ENCODE peak calls at places on chromosomes 12 and 14, in four cellular contexts. J, H, C and D are unnamed samples. For H3K4me1, the result is how much of the 10 kb centered on the place peaks cover.

GRCh38 chr14:67332468-67332867 is 27.1 kb downstream of the ATP6V1D start:
- DNase-seq in J (no peak), H (no peak), C (no peak), D (no peak)

GRCh38 chr14:89254201-89254919 is 162.7 kb downstream of the FOXN3 start:
- DNase-seq in J (no peak), H (no peak), C (no peak), D (no peak)

GRCh38 chr14:67188326-67188725 is 914 bp upstream of the GARIN2 start:
- DNase-seq in J (no peak), H (no peak), C (no peak), D (no peak)

GRCh38 chr14:89899917-89900680 is 54.4 kb downstream of the EFCAB11 start:
- DNase-seq in J (no peak), H (peak), C (no peak), D (no peak)

GRCh38 chr14:24113379-24113800 is 1.2 kb upstream of the DCAF11 start:
- DNase-seq in J (no peak), H (no peak), C (no peak), D (no peak)

GRCh38 chr14:58428011-58428807 is 690 bp downstream of the KIAA0586 start:
- DNase-seq in J (no peak), H (peak), C (no peak), D (peak)

GRCh38 chr12:103310871-103311270 is 184.9 kb downstream of the C12orf42 start:
- DNase-seq in J (no peak), H (no peak), C (no peak), D (no peak)

GRCh38 chr14:28759658-28760313 is 6.8 kb upstream of the FOXG1 start:
- DNase-seq in J (no peak), H (no peak), C (no peak), D (no peak)

GRCh38 chr14:71056168-71056567 is 148.9 kb downstream of the PCNX1 start:
- DNase-seq in J (no peak), H (no peak), C (no peak), D (no peak)

GRCh38 chr12:1845010-1845409 is 24.6 kb downstream of the LRTM2 start:
- DNase-seq in J (no peak), H (no peak), C (no peak), D (no peak)

GRCh38 chr12:109927622-109928021 is 27.5 kb downstream of the TCHP start:
- DNase-seq in J (no peak), H (peak), C (no peak), D (peak)

GRCh38 chr12:47844264-47845020 is 24.7 kb upstream of the HDAC7 start:
- DNase-seq in J (no peak), H (no peak), C (no peak), D (no peak)

GRCh38 chr12:107025691-107026090 is 38.7 kb upstream of the MTERF2 start:
- DNase-seq in J (no peak), H (no peak), C (peak), D (no peak)

GRCh38 chr12:54051916-54052744 is 1.5 kb upstream of the HOXC4 start:
- DNase-seq in J (no peak), H (no peak), C (no peak), D (no peak)

GRCh38 chr12:130177615-130178014 is 15.4 kb downstream of the FZD10 start:
- DNase-seq in J (no peak), H (no peak), C (no peak), D (no peak)

GRCh38 chr12:123115409-123116111 is 35.3 kb downstream of the PITPNM2 start:
- DNase-seq in J (peak), H (no peak), C (no peak), D (peak)

GRCh38 chr12:18296909-18297280 is 35.6 kb downstream of the PIK3C2G start:
- DNase-seq in J (no peak), H (no peak), C (no peak), D (no peak)

GRCh38 chr14:74569826-74570591 is 42.0 kb downstream of the LTBP2 start:
- DNase-seq in J (no peak), H (peak), C (peak), D (no peak)
- TF ChIP-seq POLR2AphosphoS5 in J (no peak), H (no peak), C (no peak), D (no peak)

DNA sequence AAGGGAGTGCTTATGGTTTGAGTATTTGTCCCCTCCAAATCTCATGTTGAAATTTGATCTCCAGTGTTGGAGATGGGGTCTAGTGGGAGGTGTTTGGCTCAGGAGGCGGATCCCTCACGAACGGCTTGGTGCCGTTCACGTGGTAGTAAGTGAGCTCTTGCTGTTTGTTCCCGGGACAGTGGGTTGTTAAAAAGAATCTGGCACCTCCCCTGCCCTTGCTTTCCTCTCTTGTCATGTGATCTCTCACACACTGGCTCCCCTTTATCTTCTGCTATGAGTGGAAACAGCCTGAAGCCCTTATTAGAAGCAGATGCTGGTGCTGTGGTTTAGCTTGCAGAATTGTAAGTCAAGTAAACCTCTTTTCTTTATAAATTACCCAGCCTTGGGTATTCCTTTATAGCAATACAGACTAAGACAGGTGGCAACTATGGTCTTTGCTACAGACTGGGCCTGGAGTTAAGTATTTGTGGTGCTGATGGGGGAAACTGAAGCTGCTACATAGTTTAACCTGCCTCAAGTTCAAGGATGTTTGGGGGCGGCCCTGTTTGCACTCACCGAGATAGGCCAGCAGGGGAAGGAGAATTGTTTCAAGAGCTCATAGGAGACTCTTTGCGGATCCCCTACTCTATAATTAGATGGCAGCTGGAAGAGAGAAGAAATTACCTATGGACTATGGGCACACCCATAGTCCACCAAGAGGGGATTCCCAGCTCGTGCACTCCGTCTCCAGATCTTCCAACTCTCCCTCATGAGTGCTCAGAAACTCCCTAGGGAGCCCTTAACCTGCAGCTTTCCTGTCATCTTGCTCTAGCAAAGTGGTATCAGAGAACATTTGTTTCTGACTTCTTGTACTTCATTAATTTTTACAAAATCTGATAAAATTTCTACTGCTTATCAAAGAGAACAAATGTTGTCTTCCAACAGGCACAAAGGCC is 164.6 kb downstream of the SLC15A5 start:
- DNase-seq in J (no peak), H (no peak), C (no peak), D (no peak)
- H3K4me3 ChIP-seq in J (no peak), H (no peak), C (no peak), D (no peak)

DNA sequence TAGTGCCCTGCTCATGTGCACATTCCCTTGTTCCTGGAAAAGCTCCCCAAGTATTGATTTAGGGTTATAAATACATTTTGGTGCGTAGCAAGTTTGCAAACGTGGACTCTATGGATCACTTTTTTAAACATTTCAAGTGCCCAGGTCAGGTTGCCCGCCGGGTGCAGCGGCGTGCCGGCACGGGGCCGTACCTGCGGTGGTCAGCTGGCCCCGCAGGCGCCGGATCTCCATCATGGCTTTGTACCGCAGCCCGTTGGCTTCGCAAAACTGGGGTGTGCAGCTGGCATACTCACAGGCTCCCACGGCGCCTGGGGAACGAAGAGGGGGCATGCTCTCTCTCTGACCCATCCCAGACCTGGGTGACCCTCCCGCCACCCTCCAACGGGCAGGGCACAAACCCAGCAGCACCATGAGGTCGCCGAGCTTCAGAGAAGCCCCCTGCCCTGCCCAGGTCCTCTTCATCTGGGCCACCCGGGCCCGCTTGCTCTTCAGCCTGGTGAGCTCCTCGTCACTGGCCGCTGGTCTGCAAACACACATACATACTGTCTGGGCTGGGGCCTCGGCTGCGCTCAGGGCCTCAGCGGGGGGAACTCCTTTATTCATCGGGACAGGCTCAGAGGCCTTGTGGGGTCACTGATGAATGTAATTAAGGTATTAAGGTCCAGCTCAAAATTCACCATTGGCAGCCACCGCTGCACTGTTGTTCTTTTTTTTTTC is 35.1 kb downstream of the DHX37 start:
- DNase-seq in J (no peak), H (no peak), C (no peak), D (no peak)
- H3K4me1 ChIP-seq in J (under half), H (under half), C (under half), D (under half)

GRCh38 chr12:12684375-12685106 is 11.4 kb downstream of the GPR19 start:
- DNase-seq in J (no peak), H (peak), C (no peak), D (no peak)
- TF ChIP-seq POLR2AphosphoS5 in J (no peak), H (no peak), C (no peak), D (no peak)

GRCh38 chr14:61764342-61765122 is 2.3 kb downstream of the SNAPC1 start:
- DNase-seq in J (no peak), H (no peak), C (no peak), D (no peak)
- H3K4me3 ChIP-seq in J (peak), H (peak), C (no peak), D (no peak)

DNA sequence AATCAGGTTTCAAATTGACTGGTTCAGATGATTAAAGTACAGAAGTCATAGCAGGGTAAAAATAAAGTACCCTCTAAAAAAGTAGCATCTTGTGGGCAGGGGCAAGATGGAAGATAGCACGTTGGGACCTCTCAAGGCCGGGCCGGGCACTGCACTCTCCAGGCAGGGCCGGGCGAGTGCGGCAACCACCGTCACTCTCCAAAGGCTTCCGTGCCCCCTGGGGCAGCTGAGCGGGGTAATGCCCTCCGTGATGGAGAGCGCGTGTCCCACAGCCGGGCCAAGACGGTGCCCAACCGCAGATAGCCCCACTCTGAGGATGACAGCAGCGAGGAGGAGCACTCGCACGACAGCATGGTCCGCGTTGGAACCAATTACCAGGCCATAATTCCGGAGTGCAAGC is 8.6 kb upstream of the PLXNC1 start:
- DNase-seq in J (no peak), H (no peak), C (no peak), D (no peak)
- H3K4me1 ChIP-seq in J (under half), H (under half), C (under half), D (under half)

DNA sequence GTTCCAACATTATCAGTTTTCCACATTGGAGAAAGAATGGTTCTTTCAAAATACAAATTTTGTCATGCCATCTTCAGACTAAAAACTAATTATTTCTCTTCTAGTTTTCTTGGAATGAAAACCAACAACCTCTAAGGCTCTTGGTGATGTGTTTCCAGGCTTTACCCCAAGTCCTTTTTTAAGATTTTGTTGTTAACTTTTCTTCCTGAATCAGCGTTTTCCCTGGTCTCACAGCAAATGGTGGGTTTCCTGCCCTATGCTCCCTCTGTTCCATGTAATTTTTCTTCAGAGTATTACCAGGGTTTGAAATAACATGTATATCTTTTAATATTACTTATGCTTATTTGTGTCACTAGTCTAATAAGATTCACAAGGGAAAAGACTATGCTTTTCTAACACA is 1311.9 kb downstream of the LRFN5 start:
- DNase-seq in J (no peak), H (no peak), C (no peak), D (no peak)
- TF ChIP-seq POLR2AphosphoS5 in J (no peak), H (no peak), C (no peak), D (no peak)

GRCh38 chr12:76876696-76877229 is 2.1 kb downstream of the CSRP2 start:
- DNase-seq in J (no peak), H (no peak), C (no peak), D (no peak)

GRCh38 chr12:76874491-76875190 is 4.2 kb downstream of the CSRP2 start:
- DNase-seq in J (no peak), H (no peak), C (no peak), D (no peak)

GRCh38 chr12:76871751-76872150 is 7.1 kb downstream of the CSRP2 start:
- DNase-seq in J (no peak), H (no peak), C (no peak), D (no peak)

GRCh38 chr12:76872415-76872814 is 6.4 kb downstream of the CSRP2 start:
- DNase-seq in J (no peak), H (no peak), C (no peak), D (no peak)

DNA sequence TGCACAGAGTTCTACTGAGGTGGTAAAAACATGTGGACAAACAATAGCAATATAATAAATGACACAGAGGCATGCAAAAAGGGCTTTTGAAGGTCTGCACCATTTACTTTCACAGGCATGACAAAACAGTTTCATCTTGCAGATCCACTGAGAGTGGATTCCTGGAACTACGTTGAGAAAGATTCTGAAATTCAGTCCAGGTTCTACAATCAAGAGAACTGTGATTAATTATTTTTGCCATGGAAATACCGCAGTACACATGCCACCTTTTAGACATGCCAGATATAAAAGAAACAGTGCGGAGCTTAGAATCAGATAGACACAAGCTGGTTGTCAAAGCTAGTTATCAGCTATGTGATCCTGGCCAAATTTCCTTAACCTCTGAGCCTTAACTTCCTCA is 4.8 kb downstream of the CSRP2 start:
- DNase-seq in J (no peak), H (no peak), C (no peak), D (no peak)
- H3K4me3 ChIP-seq in J (no peak), H (no peak), C (no peak), D (no peak)

DNA sequence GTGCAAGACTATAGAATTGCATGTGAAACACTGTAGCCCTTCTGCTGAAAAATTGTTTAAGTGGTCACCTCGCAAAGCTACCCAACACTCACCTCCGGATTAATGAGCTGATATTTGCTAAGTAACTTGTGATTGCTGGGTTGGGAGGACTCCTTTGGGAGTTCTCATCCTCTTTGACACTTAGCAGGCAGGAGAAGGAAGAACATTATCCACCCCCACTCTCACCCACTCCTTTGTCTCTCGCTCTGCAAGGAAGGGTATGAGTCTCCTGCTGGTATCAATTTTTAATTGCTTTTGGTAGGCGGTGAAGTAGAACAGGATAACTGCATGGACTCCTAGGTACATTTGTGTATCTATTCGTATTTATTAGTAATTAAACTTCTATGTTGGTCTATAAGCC is 6.9 kb upstream of the ABHD12B start:
- DNase-seq in J (no peak), H (no peak), C (no peak), D (no peak)
- H3K4me1 ChIP-seq in J (under half), H (under half), C (under half), D (under half)

GRCh38 chr12:121797937-121798801 is 4.7 kb upstream of the RHOF start:
- DNase-seq in J (no peak), H (no peak), C (no peak), D (peak)
- TF ChIP-seq POLR2AphosphoS5 in J (peak), H (peak), C (no peak), D (peak)